ENCODE peak calls at places on chromosomes 11 and 22, in six cellular contexts. D is lung, W is H9, L is spleen, U is heart right ventricle, C is right lobe of liver. X is an unnamed sample.

GRCh38 chr22:19292262-19293230 is 1.0 kb upstream of the CLTCL1 start:
- DNase-seq in D (no peak), W (peak), L (peak), U (peak), C (peak), X (no peak)

GRCh38 chr11:86615495-86615894 is 56.9 kb downstream of the ME3 start:
- DNase-seq in D (no peak), W (no peak), L (no peak), U (no peak), C (no peak), X (no peak)

GRCh38 chr22:19455585-19456370 is 8.3 kb upstream of the C22orf39 start:
- DNase-seq in D (no peak), W (no peak), L (no peak), U (no peak), C (no peak), X (no peak)

GRCh38 chr11:844693-845644 is 2.3 kb downstream of the TSPAN4 start:
- DNase-seq in D (peak), W (peak), L (peak), U (peak), C (peak), X (peak)

GRCh38 chr11:11279956-11280689 is 72.9 kb downstream of the CSNK2A3 start:
- DNase-seq in D (no peak), W (peak), L (peak), U (no peak), C (peak), X (peak)

GRCh38 chr22:37870273-37870672 is 21.1 kb downstream of the EIF3L start:
- DNase-seq in D (no peak), W (no peak), L (no peak), U (no peak), C (no peak), X (no peak)

GRCh38 chr11:14775897-14776296 is 116.1 kb downstream of the CYP2R1 start:
- DNase-seq in D (no peak), W (no peak), L (no peak), U (no peak), C (no peak), X (no peak)

GRCh38 chr11:88475991-88476418 is 138.5 kb upstream of the CTSC start:
- DNase-seq in D (no peak), W (no peak), L (no peak), U (no peak), C (no peak), X (peak)

GRCh38 chr11:110908401-110909106 is 196.3 kb upstream of the ARHGAP20 start:
- DNase-seq in D (no peak), W (no peak), L (no peak), U (no peak), C (no peak), X (no peak)

GRCh38 chr11:6402561-6402981 is 12.3 kb downstream of the SMPD1 start:
- DNase-seq in D (no peak), W (no peak), L (no peak), U (no peak), C (no peak), X (no peak)

GRCh38 chr22:48357196-48357595 is 1470.5 kb downstream of the BRD1 start:
- DNase-seq in D (no peak), W (peak), L (peak), U (no peak), C (no peak), X (peak)

GRCh38 chr11:5690736-5691135 is 1.1 kb downstream of the TRIM22 start:
- DNase-seq in D (no peak), W (no peak), L (no peak), U (no peak), C (no peak), X (no peak)

GRCh38 chr11:88418508-88418907 is 81.0 kb upstream of the CTSC start:
- DNase-seq in D (peak), W (no peak), L (no peak), U (no peak), C (no peak), X (no peak)

DNA sequence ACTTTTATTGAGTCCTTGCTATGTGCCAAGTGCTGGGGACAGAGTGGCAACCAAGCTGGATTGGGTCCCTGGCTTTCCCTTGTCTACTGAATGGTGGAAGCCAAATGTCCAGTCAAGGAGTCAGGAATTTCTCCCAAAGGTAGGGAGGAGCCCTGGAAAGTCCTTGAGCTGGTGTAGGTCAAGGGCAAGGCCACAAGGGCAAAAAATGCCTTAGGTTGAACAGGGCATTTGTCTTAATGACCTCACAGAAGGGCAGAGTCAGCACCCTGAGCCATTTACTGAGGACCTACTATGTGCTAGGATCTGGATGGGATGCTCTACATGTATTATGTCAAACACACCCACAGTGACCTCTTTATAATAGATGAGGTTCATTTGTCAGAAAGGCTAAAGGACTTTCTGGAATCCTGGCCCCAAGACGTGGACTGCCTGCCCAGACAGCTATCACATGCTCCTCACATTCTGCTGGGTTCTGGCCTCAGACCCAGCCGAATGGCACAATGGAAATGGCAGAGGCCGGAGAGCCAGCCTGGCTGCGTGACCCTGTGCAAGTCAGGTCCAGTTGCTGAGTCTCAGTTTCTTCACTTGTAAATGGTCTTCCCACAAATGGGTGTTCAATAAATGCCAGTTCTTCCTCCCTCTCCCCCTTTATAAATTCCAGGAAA is 17.7 kb downstream of the MOGAT2 start:
- DNase-seq in D (no peak), W (no peak), L (no peak), U (no peak), C (no peak), X (no peak)
- H3K27ac ChIP-seq in D (no peak), W (no peak), L (no peak), U (no peak), C (peak), X (no peak)

GRCh38 chr11:113736323-113736722 is 30.2 kb upstream of the TMPRSS5 start:
- DNase-seq in D (no peak), W (no peak), L (no peak), U (no peak), C (no peak), X (no peak)
- H3K27ac ChIP-seq in D (no peak), W (no peak), L (no peak), U (no peak), C (no peak), X (no peak)

GRCh38 chr22:42636506-42636905 is 3.9 kb downstream of the ATP5MGL start:
- DNase-seq in D (no peak), W (no peak), L (no peak), U (no peak), C (no peak), X (no peak)

GRCh38 chr22:42633013-42633412 is 7.4 kb downstream of the ATP5MGL start:
- DNase-seq in D (no peak), W (no peak), L (no peak), U (no peak), C (no peak), X (no peak)

GRCh38 chr22:42632096-42632495 is 8.3 kb downstream of the ATP5MGL start:
- DNase-seq in D (no peak), W (peak), L (no peak), U (no peak), C (no peak), X (no peak)

GRCh38 chr22:42637555-42637954 is 2.8 kb downstream of the ATP5MGL start:
- DNase-seq in D (no peak), W (peak), L (no peak), U (no peak), C (no peak), X (no peak)

DNA sequence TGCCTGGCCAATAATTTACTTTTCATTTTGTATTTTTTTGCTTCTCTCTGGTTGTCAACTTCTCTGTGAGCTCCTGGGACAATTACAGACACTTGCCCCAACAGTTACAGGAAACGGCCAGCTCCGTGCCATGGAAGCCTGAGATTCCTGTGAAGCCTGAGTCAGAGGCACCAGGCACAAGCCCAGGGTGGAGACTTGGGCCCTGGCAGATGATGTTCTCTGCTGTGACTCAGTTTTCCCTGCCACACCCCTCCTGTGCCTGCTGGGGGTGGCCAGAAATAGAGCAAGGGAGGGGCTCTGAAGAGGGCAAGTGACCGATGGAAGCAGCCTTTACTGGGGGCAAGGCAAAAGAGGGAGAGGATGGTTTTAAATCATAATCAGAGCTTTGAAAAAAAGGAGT is 4.9 kb downstream of the ATP5MGL start:
- DNase-seq in D (peak), W (no peak), L (no peak), U (peak), C (no peak), X (peak)
- H3K27ac ChIP-seq in D (peak), W (no peak), L (no peak), U (peak), C (no peak), X (peak)

DNA sequence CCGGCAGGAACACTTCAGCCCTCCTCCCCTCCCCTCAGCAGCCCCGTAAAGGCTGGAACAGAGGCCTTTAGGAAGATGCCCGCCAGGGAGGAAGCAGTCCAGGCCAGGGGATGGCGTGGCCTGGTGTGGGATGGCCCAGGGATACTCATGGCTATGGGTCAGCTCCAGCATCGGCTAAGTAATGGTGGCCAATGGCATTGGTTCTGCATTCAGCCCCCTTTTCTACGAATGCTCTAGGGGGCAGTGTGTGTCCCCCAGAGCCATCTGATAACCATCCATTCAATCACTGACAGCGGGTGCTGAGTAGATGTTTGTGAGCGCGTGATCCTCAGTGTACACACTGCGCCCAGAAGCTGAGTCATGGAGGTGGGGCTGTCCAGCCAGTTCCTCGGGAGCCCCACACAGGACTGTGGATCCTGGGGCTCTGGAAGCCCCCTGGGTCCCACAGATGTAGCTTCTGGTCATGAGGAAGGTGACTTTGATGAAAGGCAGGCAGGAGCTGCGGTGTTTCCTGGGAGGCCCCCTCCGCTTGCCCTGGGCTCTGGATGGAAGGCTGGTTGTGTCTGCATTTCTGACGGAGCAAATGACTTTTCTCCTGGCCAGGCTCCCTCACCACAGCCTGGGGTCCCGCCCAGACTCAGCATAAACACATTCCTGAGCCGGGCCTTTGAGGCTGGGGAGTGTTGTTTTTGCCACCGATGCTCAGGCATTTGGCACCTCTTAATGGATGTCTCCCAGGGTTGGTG is 46.5 kb downstream of the FBLN1 start:
- DNase-seq in D (no peak), W (no peak), L (no peak), U (no peak), C (no peak), X (peak)
- H3K27ac ChIP-seq in D (no peak), W (no peak), L (no peak), U (peak), C (no peak), X (peak)

DNA sequence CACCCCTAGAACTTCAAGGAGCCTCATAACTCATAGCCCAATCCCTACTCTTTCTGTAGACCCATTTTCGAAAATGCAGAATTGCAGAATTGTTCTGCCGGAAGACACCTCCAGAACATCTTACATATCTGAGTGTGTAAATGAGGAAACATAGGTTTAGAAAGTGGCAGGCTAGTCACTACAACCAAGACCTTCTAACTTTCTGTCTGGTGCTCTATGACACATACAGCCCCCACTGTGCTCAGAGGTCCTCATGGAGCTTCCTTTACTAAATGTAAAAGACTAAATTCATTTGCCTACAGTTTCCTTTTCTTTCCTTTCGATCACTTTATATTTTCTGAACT is 132.1 kb upstream of the DDI1 start:
- DNase-seq in D (no peak), W (no peak), L (no peak), U (no peak), C (no peak), X (no peak)
- H3K27ac ChIP-seq in D (no peak), W (no peak), L (no peak), U (no peak), C (no peak), X (no peak)

X was measured in sigmoid colon.